ENCODE peak calls at places on chromosomes 4 and X, in six cellular contexts. V, W, C, K, L and I are unnamed samples.

GRCh38 chr4:53614616-53615015 is 23.3 kb upstream of the LNX1 start:
- DNase-seq in V (no peak), W (no peak), C (no peak), K (no peak), L (no peak), I (no peak)

GRCh38 chr4:182449186-182449880 is 206.1 kb downstream of the TENM3 start:
- DNase-seq in V (no peak), W (no peak), C (peak), K (peak), L (no peak), I (peak)

GRCh38 chr4:94574050-94574449 is 122.3 kb downstream of the PDLIM5 start:
- DNase-seq in V (no peak), W (no peak), C (no peak), K (no peak), L (no peak), I (no peak)

GRCh38 chrX:13069771-13070410 is 25.5 kb upstream of the FAM9C start:
- DNase-seq in V (no peak), W (peak), C (no peak), K (peak), L (no peak), I (no peak)

GRCh38 chr4:83174844-83175414 is 60.4 kb upstream of the PLAC8 start:
- DNase-seq in V (no peak), W (no peak), C (no peak), K (no peak), L (no peak), I (no peak)

GRCh38 chr4:88244821-88245579 is 39.4 kb downstream of the PPM1K start:
- DNase-seq in V (peak), W (no peak), C (no peak), K (no peak), L (peak), I (no peak)

GRCh38 chr4:53942712-53943111 is 121.7 kb downstream of the CHIC2 start:
- DNase-seq in V (no peak), W (no peak), C (no peak), K (no peak), L (no peak), I (no peak)

GRCh38 chr4:173252024-173252935 is 81.9 kb downstream of the HMGB2 start:
- DNase-seq in V (no peak), W (peak), C (peak), K (peak), L (peak), I (peak)

GRCh38 chr4:187183351-187183750 is 459.7 kb upstream of the FAT1 start:
- DNase-seq in V (no peak), W (no peak), C (no peak), K (no peak), L (no peak), I (no peak)

GRCh38 chr4:173871643-173872042 is 341.6 kb upstream of the HAND2 start:
- DNase-seq in V (no peak), W (no peak), C (no peak), K (no peak), L (no peak), I (no peak)

GRCh38 chr4:48470570-48470969 is 12.6 kb upstream of the SLC10A4 start:
- DNase-seq in V (no peak), W (no peak), C (no peak), K (no peak), L (no peak), I (no peak)

GRCh38 chr4:137408527-137409177 is 123.6 kb downstream of the PCDH18 start:
- DNase-seq in V (no peak), W (no peak), C (no peak), K (no peak), L (no peak), I (no peak)

GRCh38 chr4:43148481-43148880 is 256.0 kb downstream of the GRXCR1 start:
- DNase-seq in V (no peak), W (no peak), C (no peak), K (no peak), L (no peak), I (no peak)

GRCh38 chr4:185794637-185795036 is 17.4 kb downstream of the SORBS2 start:
- DNase-seq in V (no peak), W (no peak), C (no peak), K (no peak), L (no peak), I (no peak)

GRCh38 chr4:184096561-184097239 is 121.0 kb downstream of the ENPP6 start:
- DNase-seq in V (no peak), W (peak), C (no peak), K (peak), L (no peak), I (no peak)

GRCh38 chr4:3820016-3820805 is 54.0 kb downstream of the ADRA2C start:
- DNase-seq in V (no peak), W (no peak), C (no peak), K (no peak), L (peak), I (no peak)

GRCh38 chr4:16677545-16677944 is 220.9 kb downstream of the LDB2 start:
- DNase-seq in V (no peak), W (peak), C (peak), K (peak), L (no peak), I (no peak)

GRCh38 chr4:148071009-148071408 is 339.1 kb downstream of the ARHGAP10 start:
- DNase-seq in V (no peak), W (no peak), C (no peak), K (no peak), L (no peak), I (no peak)

GRCh38 chr4:680091-680490 is 5.7 kb downstream of the MYL5 start:
- DNase-seq in V (no peak), W (no peak), C (no peak), K (no peak), L (no peak), I (no peak)

GRCh38 chr4:7477695-7478094 is 43.0 kb upstream of the PSAPL1 start:
- DNase-seq in V (no peak), W (no peak), C (no peak), K (no peak), L (no peak), I (no peak)

GRCh38 chr4:152996101-152996500 is 60.0 kb downstream of the FHDC1 start:
- DNase-seq in V (no peak), W (peak), C (no peak), K (no peak), L (no peak), I (no peak)

GRCh38 chr4:13856387-13856786 is 228.9 kb upstream of the BOD1L1 start:
- DNase-seq in V (no peak), W (no peak), C (no peak), K (no peak), L (no peak), I (no peak)

GRCh38 chr4:76688737-76689078 is 209.2 kb downstream of the SOWAHB start:
- DNase-seq in V (no peak), W (no peak), C (no peak), K (no peak), L (no peak), I (no peak)

GRCh38 chr4:140092094-140092820 is 61.7 kb downstream of the MAML3 start:
- DNase-seq in V (no peak), W (no peak), C (peak), K (no peak), L (peak), I (no peak)

GRCh38 chr4:122762966-122763716 is 30.6 kb downstream of the BBS12 start:
- DNase-seq in V (no peak), W (no peak), C (no peak), K (no peak), L (no peak), I (no peak)

GRCh38 chr4:86129546-86129945 is 230.3 kb downstream of the MAPK10 start:
- DNase-seq in V (no peak), W (no peak), C (no peak), K (no peak), L (no peak), I (no peak)

GRCh38 chr4:111957131-111957530 is 188.1 kb upstream of the FAM241A start:
- DNase-seq in V (no peak), W (no peak), C (no peak), K (no peak), L (no peak), I (no peak)

GRCh38 chrX:155612312-155613224 is at the start of gene TMLHE:
- DNase-seq in V (peak), W (peak), C (peak), K (peak), L (peak), I (peak)

GRCh38 chr4:81207793-81208192 is 7.2 kb downstream of the PRKG2 start:
- DNase-seq in V (no peak), W (peak), C (no peak), K (peak), L (no peak), I (peak)

GRCh38 chr4:77821775-77822174 is 2.6 kb upstream of the CNOT6L start:
- DNase-seq in V (peak), W (no peak), C (no peak), K (no peak), L (no peak), I (no peak)

GRCh38 chrX:23954396-23954795 is 46.6 kb downstream of the CXorf58 start:
- DNase-seq in V (no peak), W (no peak), C (no peak), K (no peak), L (no peak), I (no peak)

GRCh38 chrX:153226344-153227190 is 47.5 kb downstream of the MAGEA1 start:
- DNase-seq in V (no peak), W (peak), C (peak), K (peak), L (peak), I (peak)

GRCh38 chrX:75603833-75604232 is 81.0 kb upstream of the ZDHHC15 start:
- DNase-seq in V (no peak), W (peak), C (peak), K (peak), L (no peak), I (peak)